ENCODE peak calls at places on chromosomes 6 and 20, in eight cellular contexts. A is upper lobe of right lung; Y is substantia nigra; G is ascending aorta; J is heart right ventricle; H is neural progenitor cell; I is pancreas; M is naive thymus-derived CD4-positive, alpha-beta T cell. V is an unnamed sample.

GRCh38 chr6:1739680-1740079 is 130.0 kb downstream of the FOXC1 start:
- DNase-seq in A (no peak), Y (no peak), G (no peak), J (no peak), H (no peak), I (no peak), M (no peak), V (no peak)

GRCh38 chr6:85677243-85677956 is 34.7 kb upstream of the SYNCRIP start:
- DNase-seq in A (no peak), Y (no peak), G (no peak), J (no peak), H (no peak), I (no peak), M (peak; percentile 22), V (peak; percentile 21)

GRCh38 chr6:73078908-73079610 is 146.2 kb downstream of the KHDC1L start:
- DNase-seq in A (no peak), Y (no peak), G (no peak), J (no peak), H (no peak), I (no peak), M (no peak), V (no peak)

GRCh38 chr20:62545271-62545670 is 69.5 kb upstream of the GATA5 start:
- DNase-seq in A (no peak), Y (no peak), G (no peak), J (no peak), H (no peak), I (no peak), M (no peak), V (no peak)

GRCh38 chr6:25360611-25361010 is 81.4 kb downstream of the CARMIL1 start:
- DNase-seq in A (no peak), Y (no peak), G (no peak), J (no peak), H (no peak), I (no peak), M (no peak), V (no peak)

GRCh38 chr6:20403080-20403765 is 1.5 kb downstream of the E2F3 start:
- DNase-seq in A (peak; percentile 97), Y (peak; percentile 59), G (peak; percentile 79), J (peak; percentile 91), H (peak; percentile 90), I (peak; percentile 65), M (peak; percentile 63), V (peak; percentile 71)

GRCh38 chr20:35768731-35769664 is 2.8 kb upstream of the PHF20 start:
- DNase-seq in A (peak; percentile 95), Y (peak; percentile 44), G (peak; percentile 93), J (peak; percentile 93), H (peak; percentile 79), I (peak; percentile 88), M (no peak), V (no peak)

GRCh38 chr6:160010067-160010466 is 41.2 kb downstream of the IGF2R start:
- DNase-seq in A (no peak), Y (no peak), G (no peak), J (no peak), H (no peak), I (no peak), M (no peak), V (no peak)

GRCh38 chr6:5287205-5287965 is 26.1 kb downstream of the FARS2 start:
- DNase-seq in A (no peak), Y (no peak), G (no peak), J (no peak), H (no peak), I (no peak), M (no peak), V (no peak)

GRCh38 chr6:39087197-39087596 is 27.8 kb downstream of the SAYSD1 start:
- DNase-seq in A (no peak), Y (no peak), G (no peak), J (no peak), H (no peak), I (no peak), M (no peak), V (no peak)

GRCh38 chr6:14758421-14759043 is 487.3 kb upstream of the JARID2 start:
- DNase-seq in A (no peak), Y (no peak), G (no peak), J (no peak), H (no peak), I (peak; percentile 15), M (no peak), V (no peak)

GRCh38 chr6:142474446-142475289 is 172.9 kb downstream of the ADGRG6 start:
- DNase-seq in A (peak; percentile 64), Y (no peak), G (no peak), J (no peak), H (peak; percentile 81), I (peak; percentile 15), M (peak; percentile 48), V (no peak)

GRCh38 chr20:4791121-4791520 is 69.4 kb downstream of the PRND start:
- DNase-seq in A (no peak), Y (no peak), G (no peak), J (no peak), H (no peak), I (no peak), M (no peak), V (no peak)

GRCh38 chr6:28940294-28940858 is 16.6 kb upstream of the TRIM27 start:
- DNase-seq in A (no peak), Y (peak; percentile 10), G (no peak), J (no peak), H (peak; percentile 70), I (no peak), M (no peak), V (no peak)

GRCh38 chr6:113102761-113103160 is 754.4 kb upstream of the MARCKS start:
- DNase-seq in A (no peak), Y (no peak), G (no peak), J (no peak), H (no peak), I (no peak), M (no peak), V (no peak)

GRCh38 chr6:14756370-14756769 is 489.5 kb upstream of the JARID2 start:
- DNase-seq in A (no peak), Y (no peak), G (no peak), J (no peak), H (no peak), I (no peak), M (no peak), V (no peak)

GRCh38 chr6:123415844-123416468 is 220.8 kb downstream of the TRDN start:
- DNase-seq in A (no peak), Y (no peak), G (no peak), J (no peak), H (peak; percentile 79), I (peak; percentile 50), M (peak; percentile 4), V (peak; percentile 9)

GRCh38 chr6:137724018-137724403 is 143.0 kb upstream of the TNFAIP3 start:
- DNase-seq in A (no peak), Y (no peak), G (no peak), J (no peak), H (no peak), I (peak; percentile 16), M (no peak), V (no peak)

GRCh38 chr6:118872726-118873125 is 21.2 kb upstream of the ASF1A start:
- DNase-seq in A (no peak), Y (no peak), G (no peak), J (no peak), H (no peak), I (no peak), M (no peak), V (no peak)

GRCh38 chr6:96923871-96924493 is 546 bp upstream of the KLHL32 start:
- DNase-seq in A (no peak), Y (no peak), G (no peak), J (no peak), H (peak; percentile 89), I (no peak), M (no peak), V (peak; percentile 66)
- H3K27ac ChIP-seq in A (peak overlapping the region; percentile 91), Y (peak overlapping the region; percentile 95), G (peak overlapping the region; percentile 64), J (peak overlapping the region; percentile 76), H (no peak overlapping the region), I (peak overlapping the region; percentile 80), M (peak overlapping the region; percentile 87), V (peak overlapping the region; percentile 91)

GRCh38 chr6:130890531-130890950 is 63.3 kb downstream of the SMLR1 start:
- DNase-seq in A (no peak), Y (no peak), G (no peak), J (no peak), H (no peak), I (no peak), M (no peak), V (no peak)
- H3K27ac ChIP-seq in A (no peak overlapping the region), Y (no peak overlapping the region), G (no peak overlapping the region), J (no peak overlapping the region), H (no peak overlapping the region), I (no peak overlapping the region), M (no peak overlapping the region), V (no peak overlapping the region)

DNA sequence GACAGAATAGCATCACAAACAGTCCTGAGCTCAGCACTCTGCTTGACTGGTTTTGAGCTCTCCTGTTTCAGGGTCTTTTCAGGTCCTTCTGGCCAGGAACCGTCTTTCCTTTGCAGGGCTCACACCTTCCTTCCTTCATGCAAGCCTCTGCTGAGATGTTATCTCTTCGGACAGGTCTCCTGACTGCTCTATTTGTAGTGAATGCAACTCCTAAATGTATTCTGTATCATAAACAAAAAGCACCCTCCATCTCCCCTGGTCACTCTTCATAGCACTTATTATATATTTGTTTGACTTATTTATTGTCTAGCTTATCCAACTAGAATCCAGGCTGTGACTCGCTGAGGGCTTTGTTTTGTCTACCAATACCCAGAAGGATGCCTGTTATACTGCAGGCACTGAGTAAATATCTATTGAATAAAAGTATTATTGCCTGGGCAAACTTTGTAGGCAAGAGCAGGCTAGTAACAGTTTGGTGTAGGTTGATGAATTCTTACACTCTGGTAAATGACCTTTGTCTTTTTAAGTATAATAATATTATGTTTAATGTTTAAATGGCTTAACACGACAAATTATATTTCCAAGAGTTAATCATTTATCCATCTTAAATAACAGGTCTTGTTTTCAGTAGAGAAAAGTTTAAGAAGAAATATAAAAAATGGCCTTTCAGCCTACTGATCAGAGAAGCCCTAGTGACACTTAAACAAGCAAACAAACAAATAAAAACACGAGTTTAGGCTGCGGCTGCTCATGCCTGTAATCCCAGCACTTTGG is 199.8 kb downstream of the BCAS1 start:
- DNase-seq in A (no peak), Y (no peak), G (no peak), J (no peak), H (no peak), I (no peak), M (no peak), V (no peak)
- H3K27ac ChIP-seq in A (no peak overlapping the region), Y (no peak overlapping the region), G (no peak overlapping the region), J (no peak overlapping the region), H (peak overlapping the region; percentile 49), I (peak overlapping the region; percentile 87), M (peak overlapping the region; percentile 60), V (peak overlapping the region; percentile 47)

GRCh38 chr6:44779130-44779826 is 391.8 kb downstream of the CDC5L start:
- DNase-seq in A (no peak), Y (no peak), G (no peak), J (no peak), H (no peak), I (no peak), M (no peak), V (no peak)

GRCh38 chr6:44778513-44778912 is 391.0 kb downstream of the CDC5L start:
- DNase-seq in A (no peak), Y (no peak), G (no peak), J (no peak), H (no peak), I (no peak), M (no peak), V (no peak)

GRCh38 chr6:44771647-44772415 is 384.3 kb downstream of the CDC5L start:
- DNase-seq in A (no peak), Y (no peak), G (no peak), J (no peak), H (peak; percentile 51), I (no peak), M (no peak), V (no peak)

GRCh38 chr6:44776344-44776743 is 388.8 kb downstream of the CDC5L start:
- DNase-seq in A (no peak), Y (no peak), G (no peak), J (no peak), H (no peak), I (no peak), M (no peak), V (no peak)

GRCh38 chr6:44775121-44775520 is 387.6 kb downstream of the CDC5L start:
- DNase-seq in A (no peak), Y (no peak), G (no peak), J (no peak), H (no peak), I (no peak), M (no peak), V (no peak)
- H3K27ac ChIP-seq in A (no peak overlapping the region), Y (no peak overlapping the region), G (no peak overlapping the region), J (no peak overlapping the region), H (no peak overlapping the region), I (no peak overlapping the region), M (no peak overlapping the region), V (no peak overlapping the region)

V was measured in CD4-positive, alpha-beta memory T cell.